ENCODE peak calls at places on chromosome 1, in eight cellular contexts. X is germinal center; F is progenitor cell of endocrine pancreas; D is non-pigmented ciliary epithelial cell; L is NCI-H2029 treated with DMSO at 0.1 percent for 48 hours; E is NAMALWA; V is stimulated activated naive CD8-positive, alpha-beta T cell treated with anti-CD3 and anti-CD28 coated beads, Interleukin-15, Interleukin-2, amounts not matched to agents 100 U/mL and 50 U/mL, for 24 hours; W is fibroblast of lung. K is an unnamed sample.

GRCh38 chr1:25615563-25616079 is 970 bp upstream of the MAN1C1 start:
- DNase-seq in X (no peak), F (no peak), D (no peak), L (no peak), E (peak; percentile 29), V (no peak), W (peak; percentile 11), K (no peak)

GRCh38 chr1:9257851-9258250 is 23.3 kb downstream of the H6PD start:
- DNase-seq in X (no peak), F (no peak), D (no peak), L (no peak), E (no peak), V (no peak), W (no peak), K (no peak)

GRCh38 chr1:119081267-119081666 is 59.2 kb downstream of the WARS2 start:
- DNase-seq in X (no peak), F (no peak), D (peak; percentile 46), L (no peak), E (no peak), V (no peak), W (peak; percentile 64), K (no peak)

GRCh38 chr1:76279387-76279748 is 204.8 kb downstream of the ST6GALNAC3 start:
- DNase-seq in X (no peak), F (no peak), D (no peak), L (no peak), E (no peak), V (no peak), W (no peak), K (no peak)

GRCh38 chr1:232380556-232380955 is 249.4 kb downstream of the SIPA1L2 start:
- DNase-seq in X (no peak), F (no peak), D (no peak), L (no peak), E (no peak), V (no peak), W (no peak), K (no peak)

GRCh38 chr1:35407743-35408142 is 139.2 kb downstream of the ZMYM4 start:
- DNase-seq in X (no peak), F (no peak), D (no peak), L (no peak), E (no peak), V (no peak), W (no peak), K (no peak)

GRCh38 chr1:32878637-32879041 is 7.7 kb upstream of the HPCA start:
- DNase-seq in X (no peak), F (no peak), D (no peak), L (no peak), E (no peak), V (no peak), W (no peak), K (no peak)

GRCh38 chr1:2904191-2904590 is 102.7 kb upstream of the TTC34 start:
- DNase-seq in X (no peak), F (no peak), D (no peak), L (no peak), E (no peak), V (no peak), W (no peak), K (no peak)

GRCh38 chr1:228000836-228001563 is 5.8 kb upstream of the WNT3A start:
- DNase-seq in X (no peak), F (peak; percentile 1), D (no peak), L (no peak), E (no peak), V (no peak), W (no peak), K (no peak)

GRCh38 chr1:47443530-47444316 is 5.9 kb downstream of the FOXD2 start:
- DNase-seq in X (no peak), F (no peak), D (no peak), L (no peak), E (no peak), V (no peak), W (no peak), K (no peak)

GRCh38 chr1:39226836-39227235 is 22.3 kb downstream of the MACF1 start:
- DNase-seq in X (no peak), F (no peak), D (no peak), L (no peak), E (no peak), V (no peak), W (no peak), K (no peak)

GRCh38 chr1:21914880-21915640 is 22.1 kb downstream of the HSPG2 start:
- DNase-seq in X (no peak), F (no peak), D (no peak), L (peak; percentile 38), E (no peak), V (no peak), W (peak; percentile 46), K (no peak)

GRCh38 chr1:71089536-71090270 is 8.9 kb upstream of the ZRANB2 start:
- DNase-seq in X (no peak), F (no peak), D (peak; percentile 51), L (no peak), E (no peak), V (no peak), W (peak; percentile 68), K (no peak)